ENCODE peak calls at places on chromosomes 2 and 18, in eight cellular contexts. One of them, this sample, is unnamed.

GRCh38 chr18:22332590-22332989 is 85.1 kb downstream of the CTAGE1 start:
- DNase-seq in transverse colon: no peak
- DNase-seq in psoas muscle: no peak
- DNase-seq in heart left ventricle: no peak
- DNase-seq in dorsolateral prefrontal cortex: no peak
- DNase-seq in endodermal cell: peak
- DNase-seq in MM.1S: no peak
- DNase-seq in lung: no peak
- DNase-seq in this sample: no peak

GRCh38 chr2:167293172-167293781 is 405.0 kb downstream of the XIRP2 start:
- DNase-seq in transverse colon: peak
- DNase-seq in psoas muscle: peak
- DNase-seq in heart left ventricle: no peak
- DNase-seq in dorsolateral prefrontal cortex: peak
- DNase-seq in endodermal cell: no peak
- DNase-seq in MM.1S: peak
- DNase-seq in lung: no peak
- DNase-seq in this sample: no peak

GRCh38 chr2:210577263-210578071 is 21.1 kb downstream of the CPS1 start:
- DNase-seq in transverse colon: no peak
- DNase-seq in psoas muscle: no peak
- DNase-seq in heart left ventricle: no peak
- DNase-seq in dorsolateral prefrontal cortex: no peak
- DNase-seq in endodermal cell: no peak
- DNase-seq in MM.1S: peak
- DNase-seq in lung: no peak
- DNase-seq in this sample: no peak

GRCh38 chr2:4556136-4556535 is 852.8 kb downstream of the DCDC2C start:
- DNase-seq in transverse colon: no peak
- DNase-seq in psoas muscle: peak
- DNase-seq in heart left ventricle: no peak
- DNase-seq in dorsolateral prefrontal cortex: no peak
- DNase-seq in endodermal cell: no peak
- DNase-seq in MM.1S: no peak
- DNase-seq in lung: no peak
- DNase-seq in this sample: no peak

GRCh38 chr2:172829229-172829628 is 93.6 kb downstream of the RAPGEF4 start:
- DNase-seq in transverse colon: no peak
- DNase-seq in psoas muscle: no peak
- DNase-seq in heart left ventricle: no peak
- DNase-seq in dorsolateral prefrontal cortex: no peak
- DNase-seq in endodermal cell: no peak
- DNase-seq in MM.1S: no peak
- DNase-seq in lung: no peak
- DNase-seq in this sample: no peak

GRCh38 chr2:120346034-120346666 is at the start of gene INHBB:
- DNase-seq in transverse colon: peak
- DNase-seq in psoas muscle: no peak
- DNase-seq in heart left ventricle: no peak
- DNase-seq in dorsolateral prefrontal cortex: no peak
- DNase-seq in endodermal cell: peak
- DNase-seq in MM.1S: no peak
- DNase-seq in lung: no peak
- DNase-seq in this sample: no peak

GRCh38 chr2:152336103-152336853 is 1.3 kb downstream of the FMNL2 start:
- DNase-seq in transverse colon: peak
- DNase-seq in psoas muscle: peak
- DNase-seq in heart left ventricle: peak
- DNase-seq in dorsolateral prefrontal cortex: peak
- DNase-seq in endodermal cell: peak
- DNase-seq in MM.1S: peak
- DNase-seq in lung: peak
- DNase-seq in this sample: peak

GRCh38 chr2:196244966-196245365 is 73.6 kb upstream of the STK17B start:
- DNase-seq in transverse colon: no peak
- DNase-seq in psoas muscle: no peak
- DNase-seq in heart left ventricle: no peak
- DNase-seq in dorsolateral prefrontal cortex: no peak
- DNase-seq in endodermal cell: no peak
- DNase-seq in MM.1S: no peak
- DNase-seq in lung: no peak
- DNase-seq in this sample: no peak

GRCh38 chr18:47929681-47930085 is 776 bp downstream of the SMAD2 start:
- DNase-seq in transverse colon: no peak
- DNase-seq in psoas muscle: no peak
- DNase-seq in heart left ventricle: no peak
- DNase-seq in dorsolateral prefrontal cortex: no peak
- DNase-seq in endodermal cell: no peak
- DNase-seq in MM.1S: peak
- DNase-seq in lung: no peak
- DNase-seq in this sample: no peak

GRCh38 chr2:226838758-226839555 is 3.1 kb downstream of the RHBDD1 start:
- DNase-seq in transverse colon: no peak
- DNase-seq in psoas muscle: no peak
- DNase-seq in heart left ventricle: no peak
- DNase-seq in dorsolateral prefrontal cortex: no peak
- DNase-seq in endodermal cell: no peak
- DNase-seq in MM.1S: no peak
- DNase-seq in lung: no peak
- DNase-seq in this sample: no peak

GRCh38 chr2:101395545-101396351 is 8.4 kb upstream of the CREG2 start:
- DNase-seq in transverse colon: no peak
- DNase-seq in psoas muscle: no peak
- DNase-seq in heart left ventricle: no peak
- DNase-seq in dorsolateral prefrontal cortex: no peak
- DNase-seq in endodermal cell: no peak
- DNase-seq in MM.1S: no peak
- DNase-seq in lung: no peak
- DNase-seq in this sample: no peak

GRCh38 chr18:32470136-32470712 is 458 bp downstream of the GAREM1 start:
- DNase-seq in transverse colon: peak
- DNase-seq in psoas muscle: peak
- DNase-seq in heart left ventricle: peak
- DNase-seq in dorsolateral prefrontal cortex: no peak
- DNase-seq in endodermal cell: peak
- DNase-seq in MM.1S: peak
- DNase-seq in lung: peak
- DNase-seq in this sample: peak

GRCh38 chr2:164260506-164260905 is 360.8 kb downstream of the GRB14 start:
- DNase-seq in transverse colon: no peak
- DNase-seq in psoas muscle: no peak
- DNase-seq in heart left ventricle: no peak
- DNase-seq in dorsolateral prefrontal cortex: no peak
- DNase-seq in endodermal cell: no peak
- DNase-seq in MM.1S: no peak
- DNase-seq in lung: no peak
- DNase-seq in this sample: no peak

GRCh38 chr2:136225950-136226835 is 108.2 kb upstream of the CXCR4 start:
- DNase-seq in transverse colon: peak
- DNase-seq in psoas muscle: no peak
- DNase-seq in heart left ventricle: no peak
- DNase-seq in dorsolateral prefrontal cortex: no peak
- DNase-seq in endodermal cell: no peak
- DNase-seq in MM.1S: no peak
- DNase-seq in lung: no peak
- DNase-seq in this sample: no peak

GRCh38 chr2:25481381-25482310 is 139.9 kb upstream of the DNMT3A start:
- DNase-seq in transverse colon: no peak
- DNase-seq in psoas muscle: no peak
- DNase-seq in heart left ventricle: no peak
- DNase-seq in dorsolateral prefrontal cortex: no peak
- DNase-seq in endodermal cell: no peak
- DNase-seq in MM.1S: no peak
- DNase-seq in lung: no peak
- DNase-seq in this sample: no peak

GRCh38 chr2:202237787-202238233 is 587 bp downstream of the SUMO1 start:
- DNase-seq in transverse colon: peak
- DNase-seq in psoas muscle: no peak
- DNase-seq in heart left ventricle: peak
- DNase-seq in dorsolateral prefrontal cortex: no peak
- DNase-seq in endodermal cell: no peak
- DNase-seq in MM.1S: peak
- DNase-seq in lung: peak
- DNase-seq in this sample: no peak

GRCh38 chr2:19045151-19045550 is 313.3 kb downstream of the OSR1 start:
- DNase-seq in transverse colon: no peak
- DNase-seq in psoas muscle: no peak
- DNase-seq in heart left ventricle: no peak
- DNase-seq in dorsolateral prefrontal cortex: no peak
- DNase-seq in endodermal cell: no peak
- DNase-seq in MM.1S: no peak
- DNase-seq in lung: no peak
- DNase-seq in this sample: no peak

DNA sequence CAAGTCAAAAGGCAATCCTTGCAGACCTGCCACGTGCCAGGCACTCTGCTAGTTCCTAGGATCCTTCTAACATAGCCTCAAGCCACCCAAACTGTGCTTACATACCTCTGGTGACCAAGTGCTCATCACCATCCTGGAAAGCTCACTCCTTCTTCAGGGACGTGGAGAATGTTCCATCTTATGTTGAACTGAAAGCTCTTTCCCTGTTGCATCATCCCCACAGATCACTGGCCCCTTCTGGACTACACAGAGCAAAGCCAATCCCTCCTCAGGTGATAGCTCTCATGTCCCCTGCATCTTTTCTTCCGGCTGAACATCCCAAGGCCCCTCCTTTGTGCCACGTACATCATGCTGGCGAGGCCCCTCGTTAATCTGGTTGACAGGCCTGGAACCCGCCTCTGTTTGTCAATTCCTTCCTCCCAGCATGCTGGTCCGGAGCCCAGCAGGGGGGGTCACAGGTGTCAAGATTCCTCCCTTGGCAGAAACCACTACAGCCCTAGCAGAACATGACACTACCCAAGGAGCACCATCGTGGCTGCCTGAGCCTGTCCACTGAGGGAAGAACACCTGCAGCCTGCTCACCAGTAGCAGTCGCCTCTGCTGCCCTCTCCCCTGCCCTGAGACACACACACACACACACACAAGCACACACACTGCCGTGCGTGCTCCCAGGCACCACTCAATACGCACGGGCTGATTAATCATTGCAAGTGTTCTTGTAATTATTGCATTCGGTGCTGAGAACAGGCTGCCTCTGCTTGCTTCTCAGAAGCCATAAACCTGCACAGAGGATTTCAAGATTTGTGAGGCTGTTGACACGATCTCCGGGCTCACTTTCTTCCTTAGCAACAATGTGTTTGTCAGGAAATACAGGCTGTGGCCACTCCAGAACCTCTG is 6.3 kb upstream of the KCNK3 start:
- DNase-seq in transverse colon: no peak
- DNase-seq in psoas muscle: no peak
- DNase-seq in heart left ventricle: no peak
- DNase-seq in dorsolateral prefrontal cortex: peak
- DNase-seq in endodermal cell: peak
- DNase-seq in MM.1S: no peak
- DNase-seq in lung: no peak
- DNase-seq in this sample: no peak
- H3K4me3 ChIP-seq in transverse colon: no peak
- H3K4me3 ChIP-seq in psoas muscle: no peak
- H3K4me3 ChIP-seq in heart left ventricle: no peak
- H3K4me3 ChIP-seq in dorsolateral prefrontal cortex: no peak
- H3K4me3 ChIP-seq in endodermal cell: no peak
- H3K4me3 ChIP-seq in MM.1S: no peak
- H3K4me3 ChIP-seq in lung: no peak
- H3K4me3 ChIP-seq in this sample: no peak

DNA sequence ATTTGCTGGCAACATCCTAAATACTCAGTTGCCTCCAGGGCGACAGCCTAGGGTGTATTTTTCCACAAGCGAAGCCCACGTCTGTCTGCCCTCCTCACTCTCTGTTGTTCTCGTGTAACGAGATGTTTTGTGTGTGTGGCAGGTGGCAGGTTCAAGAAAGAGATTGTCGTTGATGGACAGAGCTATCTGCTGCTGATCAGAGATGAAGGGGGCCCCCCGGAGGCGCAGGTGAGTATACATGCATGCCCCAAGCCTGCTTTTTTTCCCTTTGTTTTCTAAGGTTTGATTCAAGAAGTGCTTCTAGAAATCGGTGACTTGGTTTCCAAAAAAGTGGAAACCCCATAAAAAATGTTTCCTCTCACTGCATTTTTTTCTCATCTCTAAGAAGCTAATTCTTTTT is 247.0 kb downstream of the AGAP1 start:
- DNase-seq in transverse colon: peak
- DNase-seq in psoas muscle: no peak
- DNase-seq in heart left ventricle: no peak
- DNase-seq in dorsolateral prefrontal cortex: no peak
- DNase-seq in endodermal cell: peak
- DNase-seq in MM.1S: peak
- DNase-seq in lung: no peak
- DNase-seq in this sample: no peak
- H3K27ac ChIP-seq in transverse colon: no peak
- H3K27ac ChIP-seq in psoas muscle: no peak
- H3K27ac ChIP-seq in heart left ventricle: no peak
- H3K27ac ChIP-seq in dorsolateral prefrontal cortex: no peak
- H3K27ac ChIP-seq in endodermal cell: no peak
- H3K27ac ChIP-seq in MM.1S: no peak
- H3K27ac ChIP-seq in lung: no peak
- H3K27ac ChIP-seq in this sample: no peak

GRCh38 chr2:213017404-213017803 is 134.0 kb downstream of the IKZF2 start:
- DNase-seq in transverse colon: no peak
- DNase-seq in psoas muscle: no peak
- DNase-seq in heart left ventricle: no peak
- DNase-seq in dorsolateral prefrontal cortex: no peak
- DNase-seq in endodermal cell: no peak
- DNase-seq in MM.1S: no peak
- DNase-seq in lung: no peak
- DNase-seq in this sample: no peak

GRCh38 chr2:213020268-213020667 is 131.1 kb downstream of the IKZF2 start:
- DNase-seq in transverse colon: no peak
- DNase-seq in psoas muscle: no peak
- DNase-seq in heart left ventricle: no peak
- DNase-seq in dorsolateral prefrontal cortex: no peak
- DNase-seq in endodermal cell: no peak
- DNase-seq in MM.1S: no peak
- DNase-seq in lung: no peak
- DNase-seq in this sample: no peak

GRCh38 chr2:213016984-213017351 is 134.4 kb downstream of the IKZF2 start:
- DNase-seq in transverse colon: no peak
- DNase-seq in psoas muscle: no peak
- DNase-seq in heart left ventricle: no peak
- DNase-seq in dorsolateral prefrontal cortex: no peak
- DNase-seq in endodermal cell: no peak
- DNase-seq in MM.1S: no peak
- DNase-seq in lung: no peak
- DNase-seq in this sample: no peak

GRCh38 chr2:213019368-213019767 is 132.0 kb downstream of the IKZF2 start:
- DNase-seq in transverse colon: no peak
- DNase-seq in psoas muscle: no peak
- DNase-seq in heart left ventricle: no peak
- DNase-seq in dorsolateral prefrontal cortex: no peak
- DNase-seq in endodermal cell: no peak
- DNase-seq in MM.1S: no peak
- DNase-seq in lung: no peak
- DNase-seq in this sample: no peak

GRCh38 chr2:213018340-213018901 is 133.0 kb downstream of the IKZF2 start:
- DNase-seq in transverse colon: no peak
- DNase-seq in psoas muscle: no peak
- DNase-seq in heart left ventricle: no peak
- DNase-seq in dorsolateral prefrontal cortex: no peak
- DNase-seq in endodermal cell: no peak
- DNase-seq in MM.1S: no peak
- DNase-seq in lung: no peak
- DNase-seq in this sample: no peak
- H3K4me3 ChIP-seq in transverse colon: no peak
- H3K4me3 ChIP-seq in psoas muscle: no peak
- H3K4me3 ChIP-seq in heart left ventricle: no peak
- H3K4me3 ChIP-seq in dorsolateral prefrontal cortex: no peak
- H3K4me3 ChIP-seq in endodermal cell: no peak
- H3K4me3 ChIP-seq in MM.1S: no peak
- H3K4me3 ChIP-seq in lung: no peak
- H3K4me3 ChIP-seq in this sample: no peak

GRCh38 chr18:68469049-68469625 is 245.8 kb downstream of the TMX3 start:
- DNase-seq in transverse colon: no peak
- DNase-seq in psoas muscle: no peak
- DNase-seq in heart left ventricle: no peak
- DNase-seq in dorsolateral prefrontal cortex: no peak
- DNase-seq in endodermal cell: no peak
- DNase-seq in MM.1S: no peak
- DNase-seq in lung: no peak
- DNase-seq in this sample: no peak
- H3K27ac ChIP-seq in transverse colon: no peak
- H3K27ac ChIP-seq in psoas muscle: no peak
- H3K27ac ChIP-seq in heart left ventricle: no peak
- H3K27ac ChIP-seq in dorsolateral prefrontal cortex: no peak
- H3K27ac ChIP-seq in endodermal cell: no peak
- H3K27ac ChIP-seq in MM.1S: no peak
- H3K27ac ChIP-seq in lung: no peak
- H3K27ac ChIP-seq in this sample: no peak

This sample was measured in heart right ventricle.